ENCODE peak calls at places on chromosomes 3 and 15, in four cellular contexts. G is HL-60, O is GM12878, L is K562. F is an unnamed sample.

GRCh38 chr15:68229386-68230156 is at the start of gene CLN6:
- DNase-seq in G (peak), O (peak), L (peak), F (peak)

GRCh38 chr3:129058441-129059194 is 2.0 kb upstream of the GP9 start:
- DNase-seq in G (no peak), O (peak), L (no peak), F (no peak)

GRCh38 chr15:29687204-29687768 is 135.0 kb downstream of the TJP1 start:
- DNase-seq in G (no peak), O (no peak), L (no peak), F (no peak)

GRCh38 chr3:109278141-109278540 is 38.2 kb downstream of the DPPA2 start:
- DNase-seq in G (no peak), O (no peak), L (no peak), F (no peak)

GRCh38 chr3:128366652-128367051 is 100.0 kb downstream of the DNAJB8 start:
- DNase-seq in G (no peak), O (no peak), L (no peak), F (no peak)

GRCh38 chr15:28112962-28113361 is 13.8 kb upstream of the OCA2 start:
- DNase-seq in G (no peak), O (no peak), L (no peak), F (no peak)

GRCh38 chr15:80251505-80252280 is at the start of gene CTXND1:
- DNase-seq in G (no peak), O (no peak), L (no peak), F (no peak)

GRCh38 chr3:136353461-136353860 is 103.3 kb downstream of the PCCB start:
- DNase-seq in G (no peak), O (peak), L (no peak), F (no peak)

GRCh38 chr3:126355777-126356372 is 1.3 kb downstream of the KLF15 start:
- DNase-seq in G (no peak), O (no peak), L (peak), F (peak)

GRCh38 chr3:130488769-130489450 is 28.1 kb upstream of the COL6A6 start:
- DNase-seq in G (no peak), O (no peak), L (no peak), F (no peak)

GRCh38 chr3:155771126-155771525 is 26.3 kb upstream of the PLCH1 start:
- DNase-seq in G (no peak), O (no peak), L (no peak), F (no peak)

GRCh38 chr3:25151497-25151896 is 276.6 kb upstream of the RARB start:
- DNase-seq in G (no peak), O (no peak), L (no peak), F (no peak)

GRCh38 chr15:50968353-50968752 is 59.9 kb downstream of the AP4E1 start:
- DNase-seq in G (no peak), O (no peak), L (no peak), F (no peak)

DNA sequence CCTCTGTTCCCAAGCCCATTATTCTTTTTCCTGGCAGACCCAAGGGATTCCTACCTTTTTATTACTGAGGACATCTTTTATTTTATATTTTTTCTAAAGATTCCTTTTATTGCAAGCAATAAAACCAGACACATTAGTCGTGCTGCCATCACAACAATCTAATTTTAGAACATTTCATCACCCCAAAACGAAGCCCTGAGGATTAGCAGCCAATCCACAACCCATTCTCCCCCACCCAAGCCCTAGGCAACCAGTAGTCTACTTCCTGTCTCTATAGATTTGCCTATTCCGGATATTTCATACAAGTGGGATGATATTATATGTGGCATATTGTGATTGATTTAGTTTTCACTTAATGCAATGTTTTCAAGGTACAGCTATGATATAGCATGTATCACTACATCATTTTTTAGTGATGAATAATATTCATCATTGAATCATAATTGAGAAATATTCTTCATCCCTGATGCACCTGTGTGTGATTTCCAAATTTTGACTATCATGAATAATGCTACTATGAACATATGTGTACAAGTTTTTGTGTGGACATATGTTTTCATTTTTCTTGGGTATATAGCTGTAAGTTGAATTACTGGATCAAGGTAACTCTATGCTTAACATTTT is 65.7 kb downstream of the IL1RAP start:
- DNase-seq in G (no peak), O (no peak), L (no peak), F (no peak)
- TF ChIP-seq SPI1 in G (no peak), O (no peak), L (no peak), F (no peak)

GRCh38 chr3:11457126-11457525 is 184.9 kb downstream of the ATG7 start:
- DNase-seq in G (no peak), O (no peak), L (no peak), F (no peak)

GRCh38 chr3:11452312-11452711 is 180.1 kb downstream of the ATG7 start:
- DNase-seq in G (no peak), O (no peak), L (no peak), F (no peak)

GRCh38 chr3:11455977-11456376 is 183.8 kb downstream of the ATG7 start:
- DNase-seq in G (peak), O (no peak), L (no peak), F (no peak)

GRCh38 chr3:11447584-11448200 is 175.5 kb downstream of the ATG7 start:
- DNase-seq in G (no peak), O (no peak), L (no peak), F (no peak)

DNA sequence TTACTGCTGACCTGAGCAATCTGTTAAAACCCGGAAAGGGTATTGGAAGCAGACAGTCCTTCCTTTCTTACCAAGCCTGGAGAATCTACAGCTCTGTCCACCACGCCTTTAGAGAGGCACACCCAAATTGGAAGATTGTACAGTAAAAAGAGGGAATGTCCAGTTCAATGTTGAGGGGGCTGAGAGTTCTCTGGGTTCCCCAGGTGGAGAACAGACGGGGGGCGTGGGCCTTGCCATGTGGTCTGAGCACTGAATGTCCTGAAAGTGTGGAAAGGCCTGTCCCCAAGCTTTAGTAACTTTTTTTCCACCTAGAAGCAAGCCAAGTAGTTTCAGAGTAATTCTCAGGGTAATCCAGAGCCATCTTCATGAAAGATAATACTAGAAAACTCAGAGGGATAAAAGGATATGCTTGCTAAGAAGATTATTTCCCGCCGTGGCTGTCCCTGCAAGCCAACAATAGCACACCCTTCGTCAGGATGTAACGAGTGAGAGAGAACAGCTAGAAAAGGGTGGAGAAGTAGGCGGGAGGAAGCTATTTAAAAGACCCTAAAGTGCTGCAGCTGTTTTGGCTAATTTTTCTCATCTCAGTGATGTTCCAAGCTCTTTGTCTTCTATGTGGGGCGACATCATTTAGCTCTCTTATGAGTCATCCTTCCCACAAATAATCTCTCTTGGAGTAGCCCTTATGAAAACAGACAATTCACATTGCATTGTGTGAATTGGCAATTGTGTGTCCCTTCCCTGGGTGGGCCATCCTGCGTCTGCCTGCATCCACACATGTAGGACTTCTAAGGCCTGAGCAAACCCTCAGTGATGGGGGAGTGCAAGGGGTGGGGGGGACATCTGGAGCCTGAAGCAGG is 181.0 kb downstream of the ATG7 start:
- DNase-seq in G (no peak), O (no peak), L (no peak), F (no peak)
- TF ChIP-seq POLR2AphosphoS5 in G (no peak), O (no peak), L (no peak), F (no peak)

GRCh38 chr3:123694377-123695147 is 109.7 kb upstream of the HACD2 start:
- DNase-seq in G (no peak), O (no peak), L (no peak), F (no peak)

GRCh38 chr3:123693584-123693983 is 108.7 kb upstream of the HACD2 start:
- DNase-seq in G (peak), O (no peak), L (no peak), F (no peak)

GRCh38 chr3:123695731-123696640 is 111.1 kb upstream of the HACD2 start:
- DNase-seq in G (peak), O (no peak), L (no peak), F (no peak)

GRCh38 chr3:123696796-123697195 is 111.9 kb upstream of the HACD2 start:
- DNase-seq in G (no peak), O (no peak), L (no peak), F (no peak)

GRCh38 chr3:123695152-123695551 is 110.3 kb upstream of the HACD2 start:
- DNase-seq in G (no peak), O (no peak), L (no peak), F (no peak)
- TF ChIP-seq SPI1 in G (no peak), O (no peak), L (no peak), F (no peak)

DNA sequence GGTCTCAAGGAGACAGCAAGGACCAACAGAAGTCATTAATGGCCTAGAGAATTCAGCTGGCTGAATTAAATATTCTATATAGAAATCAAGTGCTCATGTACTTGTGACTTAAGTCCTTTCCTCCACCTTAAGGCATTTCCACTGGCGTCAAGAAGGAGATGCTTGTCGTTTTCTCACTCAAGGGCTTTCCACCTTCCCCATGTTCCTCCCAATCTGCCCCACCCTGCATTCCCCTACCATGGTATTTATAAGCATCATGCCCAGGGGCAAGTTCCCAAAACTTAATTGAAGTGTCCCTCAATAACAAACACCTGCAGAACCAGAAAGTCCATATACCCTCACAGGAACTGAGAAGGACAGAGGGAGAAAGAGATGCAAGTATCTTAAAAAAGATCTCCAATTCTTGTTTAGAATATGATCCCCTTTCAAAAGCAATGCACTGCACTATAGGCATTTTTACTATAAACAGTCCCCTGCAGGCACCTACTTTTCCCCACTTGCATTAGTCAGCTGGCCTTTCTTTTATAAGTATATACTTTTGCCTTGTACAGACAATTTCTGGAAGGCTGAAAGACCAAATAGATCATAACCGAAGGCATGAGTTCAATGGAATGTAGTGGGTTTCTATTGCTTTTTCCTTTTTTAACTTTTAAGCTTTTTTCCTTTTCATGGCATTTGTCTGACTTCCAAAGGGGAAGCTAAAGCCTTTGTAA is 29.6 kb downstream of the TMEM39A start:
- DNase-seq in G (no peak), O (no peak), L (no peak), F (no peak)
- TF ChIP-seq POLR2AphosphoS5 in G (no peak), O (no peak), L (no peak), F (no peak)

DNA sequence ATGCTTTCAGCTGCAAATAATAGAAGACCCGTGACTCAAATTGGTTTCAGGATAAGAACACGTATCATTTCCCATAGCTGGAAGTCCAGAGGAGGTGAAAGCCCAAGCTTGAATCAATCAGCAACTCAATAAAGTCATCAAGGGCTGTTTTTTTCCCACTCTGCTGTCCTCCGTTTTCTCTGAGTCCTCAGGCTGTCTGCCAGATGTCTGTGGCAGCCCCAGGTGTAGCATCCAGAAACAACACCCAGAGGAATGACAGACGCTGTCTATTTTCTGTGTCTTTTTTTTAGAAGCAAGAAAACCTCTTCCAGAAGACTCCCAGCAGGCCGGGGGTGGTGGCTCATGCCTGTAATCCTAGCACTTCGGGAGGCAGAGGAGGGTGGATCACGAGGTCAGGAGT is 204.4 kb downstream of the FAM43A start:
- DNase-seq in G (no peak), O (no peak), L (no peak), F (no peak)
- TF ChIP-seq SPI1 in G (no peak), O (no peak), L (no peak), F (no peak)

DNA sequence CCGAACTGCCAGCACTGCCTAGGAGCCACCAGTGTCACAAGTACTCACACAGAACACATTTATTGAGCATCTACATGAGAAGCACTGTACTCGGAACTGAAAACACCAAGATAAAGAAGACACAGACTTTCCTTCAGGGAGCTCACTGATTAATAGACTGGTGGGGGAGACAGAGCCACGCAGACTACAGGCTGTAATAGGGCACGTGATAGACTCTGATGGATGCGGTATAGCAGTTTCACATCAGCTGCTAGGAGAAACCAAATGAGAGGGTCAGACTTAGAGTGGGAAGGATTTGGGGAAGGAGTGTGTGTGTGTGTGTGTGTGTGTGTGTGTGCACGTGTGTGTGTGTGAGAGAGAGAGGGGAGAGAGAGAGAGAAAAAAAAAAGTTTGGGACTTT is 12.1 kb downstream of the EPHB1 start:
- DNase-seq in G (no peak), O (no peak), L (no peak), F (no peak)
- TF ChIP-seq POLR2AphosphoS5 in G (no peak), O (no peak), L (no peak), F (no peak)

DNA sequence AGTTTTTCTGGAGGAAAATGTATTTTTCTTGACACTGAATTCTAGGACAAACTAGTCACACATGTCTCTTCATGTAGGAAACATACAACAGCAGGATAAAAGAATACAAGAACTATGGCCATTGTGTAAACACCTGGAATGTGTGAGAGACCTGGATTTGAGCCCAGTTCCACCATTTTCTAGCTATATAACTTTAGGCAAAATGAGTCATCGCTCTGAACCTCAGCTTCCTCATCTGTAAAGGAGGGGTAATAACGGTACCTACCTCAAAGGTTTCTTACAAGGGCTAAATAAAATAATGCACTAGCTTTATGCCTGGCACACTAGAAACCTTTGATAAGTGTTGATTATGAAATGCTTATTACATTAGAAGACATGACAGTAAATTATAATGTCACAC is 57.8 kb downstream of the RIOX2 start:
- DNase-seq in G (peak), O (no peak), L (peak), F (no peak)
- TF ChIP-seq SPI1 in G (no peak), O (no peak), L (no peak), F (no peak)

GRCh38 chr3:151501905-151502615 is 41.2 kb upstream of the IGSF10 start:
- DNase-seq in G (no peak), O (no peak), L (peak), F (no peak)

GRCh38 chr3:151504606-151505005 is 43.7 kb upstream of the IGSF10 start:
- DNase-seq in G (no peak), O (no peak), L (peak), F (no peak)

GRCh38 chr3:151503074-151503473 is 42.2 kb upstream of the IGSF10 start:
- DNase-seq in G (no peak), O (no peak), L (no peak), F (no peak)

GRCh38 chr3:151499198-151499597 is 38.3 kb upstream of the IGSF10 start:
- DNase-seq in G (no peak), O (no peak), L (no peak), F (no peak)

GRCh38 chr3:151501171-151501790 is 40.4 kb upstream of the IGSF10 start:
- DNase-seq in G (no peak), O (no peak), L (no peak), F (no peak)
- TF ChIP-seq POLR2AphosphoS5 in G (no peak), O (no peak), L (no peak), F (no peak)

DNA sequence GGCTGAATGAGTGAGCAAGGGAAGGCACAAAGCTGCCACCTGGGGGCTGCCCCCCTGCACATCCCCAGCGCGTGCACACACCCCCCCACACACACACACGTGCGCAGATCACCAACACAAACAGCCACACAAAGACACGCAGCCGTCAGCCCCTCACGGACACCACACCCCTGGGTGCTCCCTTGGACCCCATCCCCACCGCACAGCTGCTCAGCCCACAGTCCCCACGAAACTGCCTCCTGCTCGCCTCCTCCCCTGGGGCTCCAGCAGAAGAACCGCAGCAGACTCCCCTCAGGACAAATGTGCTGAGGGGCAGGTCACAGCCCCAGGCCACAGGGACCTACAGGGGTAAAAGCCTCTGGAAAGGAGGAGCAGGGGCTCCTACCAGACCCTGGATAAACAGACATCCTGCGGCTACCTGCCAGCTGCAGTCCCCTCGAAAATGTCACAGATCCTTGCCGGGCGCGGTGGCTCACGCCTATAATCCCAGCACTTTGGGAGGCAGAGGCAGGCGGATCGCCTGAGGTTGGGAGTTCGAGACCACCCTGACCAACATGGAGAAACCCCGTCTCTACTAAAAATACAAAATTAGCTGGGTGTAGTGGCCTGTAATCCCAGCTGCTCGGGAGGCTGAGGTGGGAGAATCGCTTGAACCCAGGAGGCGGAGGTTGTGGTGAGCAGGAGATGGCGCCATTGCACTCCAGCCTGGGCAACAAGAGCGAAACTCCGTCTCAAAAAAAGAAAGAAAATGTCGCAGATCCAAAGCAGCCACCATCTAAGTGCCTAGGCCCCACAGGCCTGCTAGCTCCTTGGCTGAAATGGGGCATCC is 6.5 kb downstream of the TWF2 start:
- DNase-seq in G (no peak), O (no peak), L (no peak), F (no peak)
- TF ChIP-seq SPI1 in G (no peak), O (no peak), L (no peak), F (no peak)

GRCh38 chr3:43389388-43390254 is 103.3 kb downstream of the SNRK start:
- DNase-seq in G (peak), O (peak), L (peak), F (no peak)
- TF ChIP-seq POLR2AphosphoS5 in G (peak), O (no peak), L (no peak), F (no peak)

F was measured in GM12891.